ENCODE peak calls at places on chromosomes 13 and 19, in six cellular contexts. E is AG09309, T is brain microvascular endothelial cell, R is colonic mucosa, U is GM23338, F is esophagus muscularis mucosa. L is an unnamed sample.

GRCh38 chr19:10699650-10700335 is 1.4 kb upstream of the QTRT1 start:
- DNase-seq in R (peak), T (peak), U (peak), F (no peak), E (no peak), L (no peak)

GRCh38 chr19:12065100-12065538 is 588 bp downstream of the ZNF844 start:
- DNase-seq in T (peak), U (peak), E (peak), R (peak), F (no peak), L (no peak)

GRCh38 chr13:31110169-31110568 is 51.5 kb downstream of the HSPH1 start:
- DNase-seq in E (no peak), F (no peak), U (no peak), R (no peak), T (no peak), L (no peak)

GRCh38 chr13:52002361-52002760 is 8.9 kb downstream of the ATP7B start:
- DNase-seq in R (no peak), F (no peak), T (no peak), U (peak), E (no peak), L (no peak)

GRCh38 chr13:100880166-100880565 is 205.6 kb upstream of the TMTC4 start:
- DNase-seq in U (no peak), R (no peak), E (no peak), F (no peak), T (no peak), L (no peak)

GRCh38 chr19:47447470-47448359 is 24.0 kb downstream of the SLC8A2 start:
- DNase-seq in U (peak), F (no peak), R (peak), E (no peak), T (peak), L (no peak)

GRCh38 chr13:64371461-64371860 is 2858.7 kb downstream of the PCDH9 start:
- DNase-seq in U (no peak), E (no peak), F (no peak), R (no peak), T (no peak), L (no peak)

GRCh38 chr13:112207124-112207523 is 140.2 kb downstream of the SOX1 start:
- DNase-seq in T (no peak), R (no peak), F (no peak), U (no peak), E (no peak), L (no peak)

GRCh38 chr13:51361111-51361510 is 21.6 kb downstream of the SERPINE3 start:
- DNase-seq in R (no peak), T (no peak), U (no peak), F (no peak), E (no peak), L (no peak)

GRCh38 chr19:48757089-48757675 is 1.9 kb downstream of the FGF21 start:
- DNase-seq in T (no peak), R (no peak), F (no peak), E (no peak), U (no peak), L (no peak)

GRCh38 chr19:43464089-43464775 is 1.2 kb downstream of the LYPD3 start:
- DNase-seq in T (no peak), U (no peak), F (no peak), E (no peak), R (peak), L (no peak)

GRCh38 chr13:45602183-45602582 is 13.4 kb downstream of the ERICH6B start:
- DNase-seq in R (no peak), U (no peak), T (peak), E (no peak), F (no peak), L (peak)

GRCh38 chr19:10543420-10544241 is at the start of gene ATG4D:
- DNase-seq in U (peak), R (peak), E (no peak), T (peak), F (peak), L (peak)

DNA sequence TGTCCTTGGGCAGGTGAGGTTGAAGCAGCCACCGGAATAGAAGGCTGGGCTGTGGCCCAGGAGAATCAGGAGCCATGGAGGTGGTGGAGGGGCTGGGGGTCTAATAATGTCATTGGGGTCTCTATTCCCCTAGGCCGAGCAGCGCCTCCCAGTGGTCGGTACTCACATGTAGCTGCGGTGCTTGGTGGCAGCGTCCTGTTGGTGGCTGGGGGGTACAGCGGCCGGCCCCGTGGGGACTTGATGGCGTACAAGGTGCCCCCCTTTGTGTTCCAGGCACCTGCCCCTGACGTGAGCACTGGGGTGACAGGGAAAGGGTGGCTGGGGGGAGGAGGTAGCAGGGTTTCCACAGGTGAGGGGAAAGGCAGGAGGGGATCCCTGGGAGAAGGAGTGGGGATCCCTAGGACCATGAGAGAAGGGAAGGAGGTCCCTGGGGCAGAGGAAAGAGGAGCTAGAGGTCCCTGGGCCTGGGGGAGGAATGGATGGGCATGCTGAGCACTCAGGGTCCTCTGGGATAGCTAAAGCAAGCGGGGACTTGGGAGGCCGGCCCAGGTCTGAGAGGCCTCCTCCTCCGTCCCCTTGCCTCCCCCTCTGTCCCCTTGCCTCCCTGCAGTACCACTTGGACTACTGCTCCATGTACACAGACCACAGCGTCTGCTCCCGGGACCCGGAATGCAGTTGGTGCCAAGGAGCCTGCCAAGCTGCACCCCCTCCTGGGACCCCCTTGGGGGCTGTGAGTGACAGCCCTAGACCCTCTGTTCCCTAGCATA is 18.1 kb downstream of the MEGF8 start:
- DNase-seq in R (no peak), E (no peak), T (no peak), F (no peak), U (peak), L (no peak)
- TF ChIP-seq CTCF in R (no peak), E (peak), T (peak), F (no peak), U (peak), L (no peak)

GRCh38 chr19:35436477-35437141 is 11.4 kb upstream of the FFAR2 start:
- DNase-seq in U (no peak), E (no peak), F (no peak), R (peak), T (no peak), L (no peak)
- H3K4me3 ChIP-seq in U (no peak), E (no peak), F (peak), R (no peak), T (no peak), L (no peak)

DNA sequence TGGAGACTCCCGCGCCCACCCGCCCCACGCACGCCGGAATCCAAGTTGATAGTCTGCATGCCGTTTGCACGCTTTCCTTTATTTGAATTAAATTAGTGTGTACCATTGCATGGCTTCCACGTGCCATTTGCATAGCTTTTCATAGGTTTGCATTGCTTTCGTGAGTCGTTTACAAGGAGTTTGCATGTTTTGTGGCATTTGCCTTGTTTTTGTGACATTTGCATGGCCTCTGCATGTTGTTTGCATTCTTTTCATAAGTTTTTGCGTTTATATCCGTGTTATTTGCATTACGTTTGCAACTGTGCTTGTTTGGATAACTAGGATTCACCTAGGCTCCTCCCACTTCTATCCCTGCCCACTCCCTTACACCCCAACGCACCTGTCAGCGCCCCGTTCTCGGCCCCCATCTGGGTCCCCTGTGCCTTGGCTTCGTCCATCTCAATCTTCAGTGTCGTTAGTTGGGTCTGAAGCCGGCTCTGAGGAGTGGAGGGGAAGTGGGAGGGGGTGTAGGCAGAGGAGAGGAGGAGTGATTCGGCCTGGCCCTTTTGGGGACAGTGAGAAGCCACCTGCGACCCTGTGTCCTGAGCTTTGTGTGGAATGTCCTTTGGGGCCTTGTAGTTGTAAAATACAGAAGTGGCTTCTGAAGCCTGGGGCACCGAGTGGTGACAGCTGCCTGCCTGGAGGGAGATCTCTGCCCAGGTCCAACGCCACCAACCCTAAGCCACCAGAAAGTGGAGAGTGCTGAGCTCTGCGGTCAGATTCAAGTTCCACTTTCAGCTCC is 2.4 kb downstream of the CCDC194 start:
- DNase-seq in E (no peak), F (no peak), T (no peak), U (peak), R (no peak), L (no peak)
- TF ChIP-seq CTCF in E (no peak), F (no peak), T (no peak), U (no peak), R (no peak), L (no peak)

GRCh38 chr19:38417146-38417543 is 8.9 kb downstream of the RASGRP4 start:
- DNase-seq in T (no peak), F (no peak), E (no peak), R (no peak), U (no peak), L (no peak)

GRCh38 chr19:38413416-38413815 is 10.5 kb downstream of the FAM98C start:
- DNase-seq in T (no peak), E (no peak), F (no peak), R (no peak), U (no peak), L (no peak)

GRCh38 chr19:38421856-38422255 is 4.2 kb downstream of the RASGRP4 start:
- DNase-seq in R (no peak), T (no peak), E (no peak), F (no peak), U (no peak), L (no peak)

GRCh38 chr19:38420935-38421334 is 5.1 kb downstream of the RASGRP4 start:
- DNase-seq in R (no peak), F (no peak), E (no peak), T (no peak), U (no peak), L (no peak)

GRCh38 chr19:38417544-38418506 is 8.2 kb downstream of the RASGRP4 start:
- DNase-seq in F (no peak), U (peak), E (no peak), T (no peak), R (peak), L (no peak)
- H3K4me3 ChIP-seq in F (peak), U (peak), E (no peak), T (no peak), R (peak), L (no peak)

L was measured in LNCaP clone FGC.